ENCODE peak calls at places on chromosomes 5 and 9, in ten cellular contexts. One of them, this sample, is unnamed.

GRCh38 chr5:147519380-147519779 is 9.5 kb upstream of the DPYSL3 start:
- DNase-seq in mesothelial cell of epicardium: no peak
- DNase-seq in GM04503: no peak
- DNase-seq in PC-3: no peak
- DNase-seq in GDM1: no peak
- DNase-seq in activated naive CD4-positive, alpha-beta T cell treated with anti-CD3 and anti-CD28 coated beads for 36 hours: no peak
- DNase-seq in NCI-H1105: no peak
- DNase-seq in HT1080: peak
- DNase-seq in Jurkat, Clone E6-1: no peak
- DNase-seq in stimulated activated CD8-positive, alpha-beta memory T cell treated with anti-CD3 and anti-CD28 coated beads, Interleukin-2, amount 100 ng/mL, for 48 hours: no peak
- DNase-seq in this sample: no peak

GRCh38 chr9:88808019-88808656 is 183.1 kb upstream of the S1PR3 start:
- DNase-seq in mesothelial cell of epicardium: no peak
- DNase-seq in GM04503: no peak
- DNase-seq in PC-3: no peak
- DNase-seq in GDM1: no peak
- DNase-seq in activated naive CD4-positive, alpha-beta T cell treated with anti-CD3 and anti-CD28 coated beads for 36 hours: no peak
- DNase-seq in NCI-H1105: no peak
- DNase-seq in HT1080: no peak
- DNase-seq in Jurkat, Clone E6-1: no peak
- DNase-seq in stimulated activated CD8-positive, alpha-beta memory T cell treated with anti-CD3 and anti-CD28 coated beads, Interleukin-2, amount 100 ng/mL, for 48 hours: no peak
- DNase-seq in this sample: peak

GRCh38 chr9:130390371-130390770 is 54.4 kb upstream of the ASS1 start:
- DNase-seq in mesothelial cell of epicardium: no peak
- DNase-seq in GM04503: no peak
- DNase-seq in PC-3: no peak
- DNase-seq in GDM1: no peak
- DNase-seq in activated naive CD4-positive, alpha-beta T cell treated with anti-CD3 and anti-CD28 coated beads for 36 hours: no peak
- DNase-seq in NCI-H1105: no peak
- DNase-seq in HT1080: no peak
- DNase-seq in Jurkat, Clone E6-1: no peak
- DNase-seq in stimulated activated CD8-positive, alpha-beta memory T cell treated with anti-CD3 and anti-CD28 coated beads, Interleukin-2, amount 100 ng/mL, for 48 hours: no peak
- DNase-seq in this sample: no peak

GRCh38 chr5:171387255-171387969 is at the start of gene NPM1:
- DNase-seq in mesothelial cell of epicardium: peak
- DNase-seq in GM04503: peak
- DNase-seq in PC-3: peak
- DNase-seq in GDM1: peak
- DNase-seq in activated naive CD4-positive, alpha-beta T cell treated with anti-CD3 and anti-CD28 coated beads for 36 hours: peak
- DNase-seq in NCI-H1105: peak
- DNase-seq in HT1080: peak
- DNase-seq in Jurkat, Clone E6-1: peak
- DNase-seq in stimulated activated CD8-positive, alpha-beta memory T cell treated with anti-CD3 and anti-CD28 coated beads, Interleukin-2, amount 100 ng/mL, for 48 hours: peak
- DNase-seq in this sample: peak

GRCh38 chr9:91790912-91791311 is 159.1 kb downstream of the ROR2 start:
- DNase-seq in mesothelial cell of epicardium: no peak
- DNase-seq in GM04503: no peak
- DNase-seq in PC-3: peak
- DNase-seq in GDM1: no peak
- DNase-seq in activated naive CD4-positive, alpha-beta T cell treated with anti-CD3 and anti-CD28 coated beads for 36 hours: no peak
- DNase-seq in NCI-H1105: no peak
- DNase-seq in HT1080: no peak
- DNase-seq in Jurkat, Clone E6-1: no peak
- DNase-seq in stimulated activated CD8-positive, alpha-beta memory T cell treated with anti-CD3 and anti-CD28 coated beads, Interleukin-2, amount 100 ng/mL, for 48 hours: no peak
- DNase-seq in this sample: no peak

GRCh38 chr9:112493738-112494137 is 7.1 kb downstream of the KIAA1958 start:
- DNase-seq in mesothelial cell of epicardium: no peak
- DNase-seq in GM04503: peak
- DNase-seq in PC-3: peak
- DNase-seq in GDM1: no peak
- DNase-seq in activated naive CD4-positive, alpha-beta T cell treated with anti-CD3 and anti-CD28 coated beads for 36 hours: no peak
- DNase-seq in NCI-H1105: no peak
- DNase-seq in HT1080: no peak
- DNase-seq in Jurkat, Clone E6-1: no peak
- DNase-seq in stimulated activated CD8-positive, alpha-beta memory T cell treated with anti-CD3 and anti-CD28 coated beads, Interleukin-2, amount 100 ng/mL, for 48 hours: no peak
- DNase-seq in this sample: no peak

GRCh38 chr9:137027369-137028012 is 546 bp downstream of the ABCA2 start:
- DNase-seq in mesothelial cell of epicardium: no peak
- DNase-seq in GM04503: no peak
- DNase-seq in PC-3: peak
- DNase-seq in GDM1: no peak
- DNase-seq in activated naive CD4-positive, alpha-beta T cell treated with anti-CD3 and anti-CD28 coated beads for 36 hours: no peak
- DNase-seq in NCI-H1105: no peak
- DNase-seq in HT1080: no peak
- DNase-seq in Jurkat, Clone E6-1: no peak
- DNase-seq in stimulated activated CD8-positive, alpha-beta memory T cell treated with anti-CD3 and anti-CD28 coated beads, Interleukin-2, amount 100 ng/mL, for 48 hours: no peak
- DNase-seq in this sample: no peak

GRCh38 chr9:35907732-35908483 is 1.4 kb upstream of the SPAAR start:
- DNase-seq in mesothelial cell of epicardium: no peak
- DNase-seq in GM04503: peak
- DNase-seq in PC-3: peak
- DNase-seq in GDM1: peak
- DNase-seq in activated naive CD4-positive, alpha-beta T cell treated with anti-CD3 and anti-CD28 coated beads for 36 hours: peak
- DNase-seq in NCI-H1105: peak
- DNase-seq in HT1080: peak
- DNase-seq in Jurkat, Clone E6-1: no peak
- DNase-seq in stimulated activated CD8-positive, alpha-beta memory T cell treated with anti-CD3 and anti-CD28 coated beads, Interleukin-2, amount 100 ng/mL, for 48 hours: no peak
- DNase-seq in this sample: peak

GRCh38 chr5:10607666-10608442 is 44.0 kb downstream of the ANKRD33B start:
- DNase-seq in mesothelial cell of epicardium: no peak
- DNase-seq in GM04503: peak
- DNase-seq in PC-3: no peak
- DNase-seq in GDM1: peak
- DNase-seq in activated naive CD4-positive, alpha-beta T cell treated with anti-CD3 and anti-CD28 coated beads for 36 hours: peak
- DNase-seq in NCI-H1105: no peak
- DNase-seq in HT1080: no peak
- DNase-seq in Jurkat, Clone E6-1: no peak
- DNase-seq in stimulated activated CD8-positive, alpha-beta memory T cell treated with anti-CD3 and anti-CD28 coated beads, Interleukin-2, amount 100 ng/mL, for 48 hours: no peak
- DNase-seq in this sample: peak

GRCh38 chr5:170631471-170632195 is 127.8 kb downstream of the KCNIP1 start:
- DNase-seq in mesothelial cell of epicardium: no peak
- DNase-seq in GM04503: no peak
- DNase-seq in PC-3: no peak
- DNase-seq in GDM1: no peak
- DNase-seq in activated naive CD4-positive, alpha-beta T cell treated with anti-CD3 and anti-CD28 coated beads for 36 hours: no peak
- DNase-seq in NCI-H1105: no peak
- DNase-seq in HT1080: no peak
- DNase-seq in Jurkat, Clone E6-1: no peak
- DNase-seq in stimulated activated CD8-positive, alpha-beta memory T cell treated with anti-CD3 and anti-CD28 coated beads, Interleukin-2, amount 100 ng/mL, for 48 hours: no peak
- DNase-seq in this sample: no peak

GRCh38 chr9:136791466-136792276 is 527 bp downstream of the TMEM141 start:
- DNase-seq in mesothelial cell of epicardium: peak
- DNase-seq in GM04503: no peak
- DNase-seq in PC-3: peak
- DNase-seq in GDM1: no peak
- DNase-seq in activated naive CD4-positive, alpha-beta T cell treated with anti-CD3 and anti-CD28 coated beads for 36 hours: peak
- DNase-seq in NCI-H1105: no peak
- DNase-seq in HT1080: peak
- DNase-seq in Jurkat, Clone E6-1: no peak
- DNase-seq in stimulated activated CD8-positive, alpha-beta memory T cell treated with anti-CD3 and anti-CD28 coated beads, Interleukin-2, amount 100 ng/mL, for 48 hours: no peak
- DNase-seq in this sample: no peak

GRCh38 chr9:86082870-86083269 is 16.5 kb downstream of the GOLM1 start:
- DNase-seq in mesothelial cell of epicardium: no peak
- DNase-seq in GM04503: no peak
- DNase-seq in PC-3: no peak
- DNase-seq in GDM1: no peak
- DNase-seq in activated naive CD4-positive, alpha-beta T cell treated with anti-CD3 and anti-CD28 coated beads for 36 hours: no peak
- DNase-seq in NCI-H1105: no peak
- DNase-seq in HT1080: no peak
- DNase-seq in Jurkat, Clone E6-1: no peak
- DNase-seq in stimulated activated CD8-positive, alpha-beta memory T cell treated with anti-CD3 and anti-CD28 coated beads, Interleukin-2, amount 100 ng/mL, for 48 hours: no peak
- DNase-seq in this sample: no peak

GRCh38 chr5:60026174-60026573 is 132.6 kb upstream of the PDE4D start:
- DNase-seq in mesothelial cell of epicardium: no peak
- DNase-seq in GM04503: peak
- DNase-seq in PC-3: no peak
- DNase-seq in GDM1: no peak
- DNase-seq in activated naive CD4-positive, alpha-beta T cell treated with anti-CD3 and anti-CD28 coated beads for 36 hours: no peak
- DNase-seq in NCI-H1105: no peak
- DNase-seq in HT1080: peak
- DNase-seq in Jurkat, Clone E6-1: no peak
- DNase-seq in stimulated activated CD8-positive, alpha-beta memory T cell treated with anti-CD3 and anti-CD28 coated beads, Interleukin-2, amount 100 ng/mL, for 48 hours: no peak
- DNase-seq in this sample: peak

GRCh38 chr9:21031091-21031817 is at the start of gene HACD4:
- DNase-seq in mesothelial cell of epicardium: peak
- DNase-seq in GM04503: no peak
- DNase-seq in PC-3: no peak
- DNase-seq in GDM1: peak
- DNase-seq in activated naive CD4-positive, alpha-beta T cell treated with anti-CD3 and anti-CD28 coated beads for 36 hours: peak
- DNase-seq in NCI-H1105: no peak
- DNase-seq in HT1080: no peak
- DNase-seq in Jurkat, Clone E6-1: peak
- DNase-seq in stimulated activated CD8-positive, alpha-beta memory T cell treated with anti-CD3 and anti-CD28 coated beads, Interleukin-2, amount 100 ng/mL, for 48 hours: peak
- DNase-seq in this sample: peak

GRCh38 chr5:167759411-167759821 is 532.0 kb upstream of the WWC1 start:
- DNase-seq in mesothelial cell of epicardium: no peak
- DNase-seq in GM04503: peak
- DNase-seq in PC-3: peak
- DNase-seq in GDM1: no peak
- DNase-seq in activated naive CD4-positive, alpha-beta T cell treated with anti-CD3 and anti-CD28 coated beads for 36 hours: no peak
- DNase-seq in NCI-H1105: no peak
- DNase-seq in HT1080: peak
- DNase-seq in Jurkat, Clone E6-1: no peak
- DNase-seq in stimulated activated CD8-positive, alpha-beta memory T cell treated with anti-CD3 and anti-CD28 coated beads, Interleukin-2, amount 100 ng/mL, for 48 hours: no peak
- DNase-seq in this sample: no peak

GRCh38 chr5:176831425-176831824 is 21.1 kb downstream of the UNC5A start:
- DNase-seq in mesothelial cell of epicardium: no peak
- DNase-seq in GM04503: no peak
- DNase-seq in PC-3: no peak
- DNase-seq in GDM1: no peak
- DNase-seq in activated naive CD4-positive, alpha-beta T cell treated with anti-CD3 and anti-CD28 coated beads for 36 hours: no peak
- DNase-seq in NCI-H1105: no peak
- DNase-seq in HT1080: no peak
- DNase-seq in Jurkat, Clone E6-1: no peak
- DNase-seq in stimulated activated CD8-positive, alpha-beta memory T cell treated with anti-CD3 and anti-CD28 coated beads, Interleukin-2, amount 100 ng/mL, for 48 hours: no peak
- DNase-seq in this sample: no peak

GRCh38 chr5:137733922-137734695 is 1.8 kb downstream of the KLHL3 start:
- DNase-seq in mesothelial cell of epicardium: no peak
- DNase-seq in GM04503: no peak
- DNase-seq in PC-3: no peak
- DNase-seq in GDM1: no peak
- DNase-seq in activated naive CD4-positive, alpha-beta T cell treated with anti-CD3 and anti-CD28 coated beads for 36 hours: peak
- DNase-seq in NCI-H1105: no peak
- DNase-seq in HT1080: no peak
- DNase-seq in Jurkat, Clone E6-1: no peak
- DNase-seq in stimulated activated CD8-positive, alpha-beta memory T cell treated with anti-CD3 and anti-CD28 coated beads, Interleukin-2, amount 100 ng/mL, for 48 hours: no peak
- DNase-seq in this sample: no peak

GRCh38 chr9:100601216-100601615 is 23.3 kb downstream of the CAVIN4 start:
- DNase-seq in mesothelial cell of epicardium: no peak
- DNase-seq in GM04503: no peak
- DNase-seq in PC-3: peak
- DNase-seq in GDM1: peak
- DNase-seq in activated naive CD4-positive, alpha-beta T cell treated with anti-CD3 and anti-CD28 coated beads for 36 hours: peak
- DNase-seq in NCI-H1105: peak
- DNase-seq in HT1080: peak
- DNase-seq in Jurkat, Clone E6-1: peak
- DNase-seq in stimulated activated CD8-positive, alpha-beta memory T cell treated with anti-CD3 and anti-CD28 coated beads, Interleukin-2, amount 100 ng/mL, for 48 hours: no peak
- DNase-seq in this sample: no peak

GRCh38 chr5:74372502-74373445 is 267.8 kb downstream of the ENC1 start:
- DNase-seq in mesothelial cell of epicardium: no peak
- DNase-seq in GM04503: no peak
- DNase-seq in PC-3: no peak
- DNase-seq in GDM1: no peak
- DNase-seq in activated naive CD4-positive, alpha-beta T cell treated with anti-CD3 and anti-CD28 coated beads for 36 hours: no peak
- DNase-seq in NCI-H1105: no peak
- DNase-seq in HT1080: no peak
- DNase-seq in Jurkat, Clone E6-1: no peak
- DNase-seq in stimulated activated CD8-positive, alpha-beta memory T cell treated with anti-CD3 and anti-CD28 coated beads, Interleukin-2, amount 100 ng/mL, for 48 hours: no peak
- DNase-seq in this sample: no peak

GRCh38 chr5:127290946-127291763 is 559 bp downstream of the MEGF10 start:
- DNase-seq in mesothelial cell of epicardium: no peak
- DNase-seq in GM04503: no peak
- DNase-seq in PC-3: no peak
- DNase-seq in GDM1: no peak
- DNase-seq in activated naive CD4-positive, alpha-beta T cell treated with anti-CD3 and anti-CD28 coated beads for 36 hours: no peak
- DNase-seq in NCI-H1105: no peak
- DNase-seq in HT1080: no peak
- DNase-seq in Jurkat, Clone E6-1: no peak
- DNase-seq in stimulated activated CD8-positive, alpha-beta memory T cell treated with anti-CD3 and anti-CD28 coated beads, Interleukin-2, amount 100 ng/mL, for 48 hours: no peak
- DNase-seq in this sample: no peak

GRCh38 chr9:136686794-136687711 is at the start of gene AGPAT2:
- DNase-seq in mesothelial cell of epicardium: no peak
- DNase-seq in GM04503: no peak
- DNase-seq in PC-3: peak
- DNase-seq in GDM1: peak
- DNase-seq in activated naive CD4-positive, alpha-beta T cell treated with anti-CD3 and anti-CD28 coated beads for 36 hours: peak
- DNase-seq in NCI-H1105: peak
- DNase-seq in HT1080: peak
- DNase-seq in Jurkat, Clone E6-1: peak
- DNase-seq in stimulated activated CD8-positive, alpha-beta memory T cell treated with anti-CD3 and anti-CD28 coated beads, Interleukin-2, amount 100 ng/mL, for 48 hours: peak
- DNase-seq in this sample: no peak

GRCh38 chr9:130328349-130328801 is 62.8 kb downstream of the HMCN2 start:
- DNase-seq in mesothelial cell of epicardium: no peak
- DNase-seq in GM04503: no peak
- DNase-seq in PC-3: no peak
- DNase-seq in GDM1: no peak
- DNase-seq in activated naive CD4-positive, alpha-beta T cell treated with anti-CD3 and anti-CD28 coated beads for 36 hours: no peak
- DNase-seq in NCI-H1105: no peak
- DNase-seq in HT1080: no peak
- DNase-seq in Jurkat, Clone E6-1: no peak
- DNase-seq in stimulated activated CD8-positive, alpha-beta memory T cell treated with anti-CD3 and anti-CD28 coated beads, Interleukin-2, amount 100 ng/mL, for 48 hours: no peak
- DNase-seq in this sample: no peak